ENCODE peak calls at places on chromosome 1, in six cellular contexts. J is naive thymus-derived CD8-positive, alpha-beta T cell; W is NCI-H524; O is activated naive CD8-positive, alpha-beta T cell treated with anti-CD3 and anti-CD28 coated beads, Interleukin-2, amount 50 U/mL, for 24 hours; E is SK-N-DZ; K is T-helper 2 cell. P is an unnamed sample.

GRCh38 chr1:98321191-98321590 is 340.3 kb upstream of the SNX7 start:
- DNase-seq in O (no peak), K (no peak), J (no peak), W (no peak), E (no peak), P (no peak)

GRCh38 chr1:170765279-170765678 is 101.3 kb downstream of the PRRX1 start:
- DNase-seq in E (no peak), J (no peak), W (no peak), K (no peak), O (no peak), P (no peak)

GRCh38 chr1:28193701-28194161 is 17.2 kb upstream of the PTAFR start:
- DNase-seq in J (no peak), W (no peak), E (no peak), O (no peak), K (no peak), P (no peak)

GRCh38 chr1:98323906-98324358 is 337.6 kb upstream of the SNX7 start:
- DNase-seq in K (peak), E (no peak), J (peak), W (no peak), O (peak), P (peak)

GRCh38 chr1:8348777-8349472 is 31.0 kb downstream of the SLC45A1 start:
- DNase-seq in O (peak), E (peak), K (peak), W (peak), J (peak), P (peak)

GRCh38 chr1:61782771-61783170 is 40.5 kb downstream of the PATJ start:
- DNase-seq in O (peak), K (peak), E (no peak), J (peak), W (no peak), P (no peak)

GRCh38 chr1:171455967-171456366 is 29.4 kb upstream of the PRRC2C start:
- DNase-seq in O (no peak), E (no peak), J (no peak), W (no peak), K (no peak), P (no peak)

GRCh38 chr1:203080456-203080855 is 5.4 kb downstream of the MYOG start:
- DNase-seq in J (no peak), E (no peak), W (no peak), K (no peak), O (no peak), P (no peak)

GRCh38 chr1:153357076-153357852 is 390 bp upstream of the S100A9 start:
- DNase-seq in J (no peak), W (no peak), K (no peak), O (no peak), E (no peak), P (no peak)

GRCh38 chr1:206633708-206634121 is 1.6 kb upstream of the DYRK3 start:
- DNase-seq in J (no peak), E (no peak), K (no peak), W (no peak), O (no peak), P (peak)

GRCh38 chr1:230632273-230632873 is 9.9 kb upstream of the COG2 start:
- DNase-seq in E (peak), J (no peak), W (peak), O (no peak), K (no peak), P (peak)

GRCh38 chr1:83545450-83545849 is 453.5 kb downstream of the TTLL7 start:
- DNase-seq in E (peak), J (no peak), O (no peak), K (no peak), W (no peak), P (peak)

GRCh38 chr1:229942508-229942907 is 124.5 kb upstream of the GALNT2 start:
- DNase-seq in O (no peak), K (no peak), E (no peak), J (no peak), W (no peak), P (no peak)

GRCh38 chr1:65083263-65083896 is 64.6 kb upstream of the AK4 start:
- DNase-seq in K (no peak), J (no peak), W (no peak), O (no peak), E (no peak), P (peak)

GRCh38 chr1:81695741-81696140 is 105.0 kb upstream of the ADGRL2 start:
- DNase-seq in J (no peak), K (no peak), E (no peak), O (no peak), W (no peak), P (peak)

P was measured in astrocyte of the hippocampus.